ENCODE peak calls at places on chromosomes 12 and 14, in four cellular contexts. T is HepG2, O is breast epithelium, E is upper lobe of left lung. M is an unnamed sample. For H3K4me1, the result is how much of the 10 kb centered on the place peaks cover.

GRCh38 chr12:122874081-122874480 is 21.8 kb downstream of the VPS37B start:
- DNase-seq in E (no peak), T (no peak), O (no peak), M (no peak)

GRCh38 chr12:52603314-52603713 is 2.1 kb upstream of the KRT72 start:
- DNase-seq in T (no peak), E (no peak), O (no peak), M (no peak)

GRCh38 chr12:27488479-27488878 is 35.5 kb upstream of the PPFIBP1 start:
- DNase-seq in T (no peak), O (no peak), E (no peak), M (no peak)

GRCh38 chr12:88993655-88994054 is 358.6 kb downstream of the DUSP6 start:
- DNase-seq in E (no peak), O (no peak), T (peak), M (no peak)

GRCh38 chr12:46710125-46710743 is 115.6 kb downstream of the SLC38A4 start:
- DNase-seq in O (no peak), E (no peak), T (no peak), M (no peak)

GRCh38 chr12:101697197-101697929 is at the start of gene CHPT1:
- DNase-seq in T (peak), E (peak), O (peak), M (peak)

GRCh38 chr12:51082561-51083139 is 746 bp downstream of the CSRNP2 start:
- DNase-seq in E (peak), O (no peak), T (peak), M (peak)

GRCh38 chr12:110117948-110118685 is 6.0 kb upstream of the IFT81 start:
- DNase-seq in T (peak), O (no peak), E (no peak), M (no peak)

GRCh38 chr14:104296388-104297312 is 158.3 kb downstream of the KIF26A start:
- DNase-seq in E (no peak), O (no peak), T (no peak), M (peak)

GRCh38 chr12:120102189-120103043 is 14.1 kb downstream of the RAB35 start:
- DNase-seq in T (no peak), E (no peak), O (no peak), M (no peak)

GRCh38 chr12:53502983-53503728 is 2.1 kb downstream of the TARBP2 start:
- DNase-seq in E (peak), O (no peak), T (no peak), M (no peak)

DNA sequence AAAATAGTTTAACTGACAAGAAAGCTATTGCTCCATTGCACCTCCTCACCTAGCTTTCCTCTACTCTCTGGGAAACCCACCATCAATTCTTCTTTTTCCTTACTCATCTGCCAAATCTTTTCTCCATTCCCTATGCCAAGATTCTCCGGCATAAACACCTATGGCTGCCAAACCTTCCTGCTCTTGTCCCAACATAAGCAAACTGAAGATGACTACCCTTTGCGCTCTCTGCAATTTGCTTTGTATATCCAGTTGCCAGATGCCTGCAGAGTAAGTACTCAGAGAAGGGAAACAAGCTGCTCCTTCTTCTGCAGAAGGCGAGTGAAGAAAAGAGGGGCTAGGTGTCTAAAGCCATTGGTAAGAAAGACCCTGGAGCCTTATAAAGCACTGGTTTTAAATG is 11.5 kb downstream of the PTGER2 start:
- DNase-seq in O (no peak), E (no peak), T (no peak), M (no peak)
- TF ChIP-seq POLR2AphosphoS5 in O (no peak), E (no peak), T (no peak), M (peak)

DNA sequence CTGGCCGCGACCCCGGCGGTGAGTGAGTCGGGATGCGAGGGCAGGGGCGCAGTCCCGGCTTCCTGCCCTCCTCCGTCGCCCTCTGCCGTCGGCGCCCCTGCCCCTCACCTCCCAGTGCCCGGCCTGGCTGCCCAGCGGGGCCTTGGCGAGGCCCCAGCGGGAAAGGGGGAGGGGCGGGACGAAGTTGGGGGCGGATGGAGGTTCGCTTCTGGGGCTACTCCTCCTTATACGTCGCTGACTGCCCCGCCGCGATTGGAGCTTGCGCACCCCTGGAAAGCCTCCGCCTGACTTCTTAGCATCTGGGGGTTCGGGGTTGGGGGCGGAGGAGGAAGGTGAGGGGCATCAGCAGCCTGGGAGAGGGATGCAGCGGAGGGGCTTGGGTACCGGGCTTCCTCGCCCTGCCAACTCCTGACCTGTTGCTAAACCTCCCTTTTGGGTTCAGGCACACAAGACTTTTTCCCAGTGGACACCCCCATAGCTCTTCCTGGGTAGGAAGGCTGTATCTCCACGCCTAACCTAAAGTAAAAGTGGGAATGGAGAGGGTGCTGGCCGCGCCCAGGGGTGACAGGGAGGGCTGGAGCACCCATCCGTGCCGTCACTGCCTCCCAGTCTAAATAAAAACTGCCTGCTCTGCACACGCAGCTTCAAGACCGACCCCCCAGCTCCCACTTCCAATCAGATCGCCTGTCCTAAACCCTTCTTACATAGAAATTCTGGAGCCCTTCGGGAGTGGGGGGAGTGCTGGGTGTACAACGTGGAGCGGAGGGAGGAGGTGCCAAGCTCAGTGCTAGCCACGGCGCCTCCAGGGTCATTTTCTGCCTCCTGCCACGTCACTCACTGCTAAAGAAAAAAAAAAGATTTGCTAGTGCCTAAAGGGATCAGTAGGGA is 585 bp downstream of the TMEM263 start:
- DNase-seq in T (peak), O (peak), E (peak), M (peak)
- TF ChIP-seq POLR2A in T (peak), O (peak), E (peak), M (peak)

GRCh38 chr14:101113108-101113612 is 209.6 kb upstream of the RTL1 start:
- DNase-seq in E (peak), O (peak), T (no peak), M (no peak)
- H3K4me1 ChIP-seq in E (under half), O (under half), T (under half), M (under half)

DNA sequence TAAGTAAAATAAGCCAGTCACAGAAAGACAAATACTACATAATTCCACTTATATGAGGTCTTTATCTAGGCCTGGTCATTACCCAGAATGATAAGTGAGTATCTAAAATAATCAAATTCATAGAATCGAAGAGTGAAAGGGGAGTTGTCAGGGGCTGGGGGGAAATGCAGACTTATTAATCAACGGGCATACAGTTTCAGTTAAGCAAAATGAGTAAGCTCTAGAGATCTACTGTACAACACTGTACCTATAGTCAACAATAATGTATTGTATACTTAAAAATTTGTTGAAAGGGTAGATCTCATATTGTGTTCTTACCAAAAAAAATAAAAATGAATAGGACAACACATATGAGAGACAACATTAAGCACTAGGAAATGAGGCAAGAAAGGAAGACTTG is 13.3 kb downstream of the BTBD7 start:
- DNase-seq in T (no peak), O (no peak), E (no peak), M (no peak)
- TF ChIP-seq POLR2AphosphoS5 in T (no peak), O (no peak), E (no peak), M (no peak)

DNA sequence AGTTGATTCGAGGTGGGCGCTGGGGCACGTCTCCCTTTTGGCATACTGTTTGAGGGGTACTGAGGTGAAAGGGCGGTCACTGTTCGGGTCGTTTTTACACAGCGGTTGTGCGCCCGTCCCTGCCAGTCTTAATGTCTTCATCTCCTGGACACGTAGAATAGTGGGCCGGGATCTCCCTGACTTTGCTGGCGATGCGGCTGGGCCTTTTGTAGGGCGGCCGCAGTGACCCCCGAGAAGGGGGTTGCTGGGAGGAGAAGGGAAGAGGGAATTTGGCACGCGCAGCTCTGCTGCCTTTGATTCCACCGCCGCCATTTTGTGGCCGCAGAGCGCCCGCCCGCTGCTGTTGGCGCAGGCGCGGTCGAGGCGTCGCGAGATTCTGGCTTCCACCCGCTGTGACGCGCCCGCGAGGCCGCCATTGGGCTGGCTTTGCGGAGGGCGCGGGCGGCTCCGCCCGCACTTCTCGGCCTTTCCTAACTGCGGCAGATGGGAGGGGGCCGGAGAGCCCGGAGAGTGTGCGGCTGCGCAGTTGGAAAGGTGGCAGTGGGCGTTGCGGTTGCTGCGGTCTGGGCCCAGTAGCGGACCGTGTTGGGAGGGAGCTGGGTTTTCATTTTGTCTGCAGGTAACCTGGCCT is 542 bp downstream of the SRSF5 start:
- DNase-seq in T (peak), O (peak), E (peak), M (peak)
- TF ChIP-seq POLR2A in T (no peak), O (peak), E (peak), M (peak)

GRCh38 chr14:102570334-102570995 is 22.0 kb upstream of the RCOR1 start:
- DNase-seq in T (peak), O (no peak), E (no peak), M (no peak)

GRCh38 chr14:102568115-102568614 is 24.3 kb upstream of the RCOR1 start:
- DNase-seq in O (no peak), T (peak), E (peak), M (peak)

GRCh38 chr14:102560436-102561261 is 31.8 kb upstream of the RCOR1 start:
- DNase-seq in E (no peak), O (no peak), T (no peak), M (no peak)

GRCh38 chr14:102565959-102566358 is 26.5 kb upstream of the RCOR1 start:
- DNase-seq in O (no peak), T (no peak), E (no peak), M (no peak)

GRCh38 chr14:102565331-102565887 is 27.0 kb upstream of the RCOR1 start:
- DNase-seq in T (no peak), E (peak), O (no peak), M (no peak)
- H3K4me1 ChIP-seq in T (half or more), E (under half), O (under half), M (under half)

DNA sequence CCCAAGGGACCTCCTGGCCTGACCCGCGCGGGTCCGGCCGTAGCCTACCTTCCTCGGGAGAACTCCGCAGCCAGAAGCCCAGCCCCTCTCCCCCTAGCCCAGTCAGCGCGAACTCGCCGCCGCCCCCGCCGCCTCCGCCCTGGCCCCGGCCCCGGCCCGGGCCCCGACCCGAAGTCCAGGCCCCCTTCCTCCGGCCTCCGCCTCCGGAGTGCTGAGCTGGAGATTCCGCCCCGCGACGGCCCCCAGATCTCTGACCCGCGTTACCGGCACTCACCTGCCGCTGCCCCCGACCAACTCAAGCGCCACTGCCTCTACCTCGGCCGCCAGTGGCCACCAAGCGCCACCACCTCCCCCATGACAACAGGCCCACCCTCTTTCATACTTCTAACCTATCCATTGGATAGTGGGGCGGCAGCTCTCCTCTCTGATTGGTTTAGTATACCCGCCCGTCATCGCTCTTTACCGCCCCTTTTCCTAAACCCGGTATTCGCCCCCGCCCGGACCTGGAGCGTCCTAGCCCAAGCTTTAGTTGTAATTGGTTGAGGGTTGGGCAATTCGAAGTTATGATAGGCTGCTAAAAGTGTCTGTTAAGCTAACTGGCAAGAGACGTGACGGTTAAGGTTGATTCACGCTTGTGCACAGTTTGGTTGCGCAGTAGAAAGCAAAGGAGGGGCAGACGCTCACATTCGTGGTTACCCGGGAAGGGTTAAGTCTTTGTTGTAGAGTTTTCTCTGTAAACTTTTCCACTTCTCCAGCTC is at the start of gene NUMB:
- DNase-seq in T (peak), O (peak), E (peak), M (peak)
- TF ChIP-seq POLR2AphosphoS5 in T (peak), O (peak), E (peak), M (peak)

GRCh38 chr12:93061414-93062099 is 132.5 kb upstream of the EEA1 start:
- DNase-seq in E (no peak), O (no peak), T (no peak), M (no peak)
- TF ChIP-seq POLR2A in E (no peak), O (no peak), T (no peak), M (no peak)